ENCODE peak calls at places on chromosome 1, in five cellular contexts. T, N, G, C and Y are unnamed samples.

GRCh38 chr1:207181838-207182237 is 77.8 kb downstream of the C4BPA start:
- DNase-seq in G (no peak), N (no peak), C (no peak), T (no peak), Y (no peak)

GRCh38 chr1:226436855-226437491 is 29.1 kb upstream of the PARP1 start:
- DNase-seq in G (peak; percentile 47), N (no peak), C (no peak), T (no peak), Y (no peak)

GRCh38 chr1:202807926-202808757 is at the start of gene KDM5B:
- DNase-seq in T (peak; percentile 85), G (peak; percentile 71), C (peak; percentile 52), N (peak; percentile 40), Y (peak; percentile 82)

GRCh38 chr1:9561429-9561828 is 22.2 kb downstream of the SLC25A33 start:
- DNase-seq in N (no peak), C (no peak), G (peak; percentile 55), T (no peak), Y (peak; percentile 73)

GRCh38 chr1:13513885-13514546 is at the start of gene LRRC38:
- DNase-seq in G (no peak), C (no peak), N (no peak), T (peak; percentile 65), Y (peak; percentile 52)

GRCh38 chr1:40984066-40984465 is 4.6 kb downstream of the CTPS1 start:
- DNase-seq in T (no peak), C (no peak), N (no peak), G (no peak), Y (no peak)

GRCh38 chr1:27491748-27492700 is 2.1 kb upstream of the WASF2 start:
- DNase-seq in G (no peak), C (no peak), T (no peak), N (no peak), Y (no peak)

GRCh38 chr1:32622806-32623694 is 27.3 kb downstream of the ZBTB8OS start:
- DNase-seq in C (no peak), T (no peak), N (no peak), G (no peak), Y (no peak)

GRCh38 chr1:53076165-53076564 is 14.2 kb downstream of the PODN start:
- DNase-seq in T (no peak), C (no peak), N (no peak), G (no peak), Y (no peak)

GRCh38 chr1:11052839-11053757 is 6.1 kb upstream of the MASP2 start:
- DNase-seq in G (peak; percentile 46), C (no peak), N (no peak), T (no peak), Y (peak; percentile 52)

GRCh38 chr1:1578371-1578940 is 3.8 kb upstream of the SSU72 start:
- DNase-seq in N (no peak), G (no peak), T (no peak), C (no peak), Y (no peak)

GRCh38 chr1:52420713-52421112 is 16.3 kb downstream of the PRPF38A start:
- DNase-seq in T (no peak), N (no peak), C (no peak), G (no peak), Y (no peak)

GRCh38 chr1:11787804-11788436 is 17.8 kb downstream of the MTHFR start:
- DNase-seq in C (no peak), T (peak; percentile 1), N (no peak), G (no peak), Y (no peak)

GRCh38 chr1:234734864-234735263 is 124.9 kb upstream of the IRF2BP2 start:
- DNase-seq in C (no peak), N (no peak), T (no peak), G (peak; percentile 15), Y (no peak)

GRCh38 chr1:9685833-9686232 is 34.3 kb downstream of the PIK3CD start:
- DNase-seq in C (no peak), G (no peak), N (no peak), T (no peak), Y (no peak)

GRCh38 chr1:17759114-17759513 is 4.0 kb downstream of the ACTL8 start:
- DNase-seq in C (no peak), N (peak; percentile 22), T (no peak), G (no peak), Y (no peak)

GRCh38 chr1:245197911-245198379 is 43.2 kb downstream of the KIF26B start:
- DNase-seq in T (no peak), N (no peak), G (no peak), C (no peak), Y (no peak)

GRCh38 chr1:235011064-235011598 is 117.5 kb downstream of the TOMM20 start:
- DNase-seq in C (peak; percentile 21), T (no peak), N (no peak), G (no peak), Y (no peak)

GRCh38 chr1:106956721-106957120 is 99.8 kb upstream of the PRMT6 start:
- DNase-seq in N (no peak), C (no peak), T (no peak), G (no peak), Y (no peak)

GRCh38 chr1:245583575-245584330 is 429.0 kb downstream of the KIF26B start:
- DNase-seq in T (no peak), C (no peak), G (no peak), N (no peak), Y (no peak)

GRCh38 chr1:213953816-213954215 is 34.0 kb upstream of the PROX1 start:
- DNase-seq in N (no peak), G (no peak), C (no peak), T (no peak), Y (no peak)

GRCh38 chr1:31381394-31382287 is 8.8 kb upstream of the FABP3 start:
- DNase-seq in C (no peak), T (no peak), G (no peak), N (no peak), Y (no peak)

GRCh38 chr1:8371372-8371991 is 53.6 kb downstream of the SLC45A1 start:
- DNase-seq in G (no peak), C (no peak), N (no peak), T (no peak), Y (no peak)

GRCh38 chr1:63532727-63533126 is 9.4 kb downstream of the EFCAB7 start:
- DNase-seq in T (no peak), G (no peak), C (no peak), N (no peak), Y (no peak)

GRCh38 chr1:241208910-241209414 is 148.0 kb downstream of the RGS7 start:
- DNase-seq in G (no peak), N (no peak), C (no peak), T (no peak), Y (no peak)

GRCh38 chr1:89363638-89364536 is at the start of gene GBP6:
- DNase-seq in G (no peak), T (peak; percentile 6), C (no peak), N (no peak), Y (no peak)

GRCh38 chr1:64343105-64343960 is 126.6 kb upstream of the CACHD1 start:
- DNase-seq in C (no peak), G (no peak), N (peak; percentile 86), T (no peak), Y (peak; percentile 45)

GRCh38 chr1:225766967-225767413 is 10.6 kb upstream of the SRP9 start:
- DNase-seq in N (no peak), G (no peak), C (no peak), T (no peak), Y (no peak)

GRCh38 chr1:24886241-24886640 is 43.8 kb downstream of the RUNX3 start:
- DNase-seq in T (no peak), N (no peak), G (no peak), C (no peak), Y (no peak)

GRCh38 chr1:39694026-39694425 is 2.8 kb upstream of the HPCAL4 start:
- DNase-seq in C (no peak), N (no peak), G (no peak), T (no peak), Y (no peak)

DNA sequence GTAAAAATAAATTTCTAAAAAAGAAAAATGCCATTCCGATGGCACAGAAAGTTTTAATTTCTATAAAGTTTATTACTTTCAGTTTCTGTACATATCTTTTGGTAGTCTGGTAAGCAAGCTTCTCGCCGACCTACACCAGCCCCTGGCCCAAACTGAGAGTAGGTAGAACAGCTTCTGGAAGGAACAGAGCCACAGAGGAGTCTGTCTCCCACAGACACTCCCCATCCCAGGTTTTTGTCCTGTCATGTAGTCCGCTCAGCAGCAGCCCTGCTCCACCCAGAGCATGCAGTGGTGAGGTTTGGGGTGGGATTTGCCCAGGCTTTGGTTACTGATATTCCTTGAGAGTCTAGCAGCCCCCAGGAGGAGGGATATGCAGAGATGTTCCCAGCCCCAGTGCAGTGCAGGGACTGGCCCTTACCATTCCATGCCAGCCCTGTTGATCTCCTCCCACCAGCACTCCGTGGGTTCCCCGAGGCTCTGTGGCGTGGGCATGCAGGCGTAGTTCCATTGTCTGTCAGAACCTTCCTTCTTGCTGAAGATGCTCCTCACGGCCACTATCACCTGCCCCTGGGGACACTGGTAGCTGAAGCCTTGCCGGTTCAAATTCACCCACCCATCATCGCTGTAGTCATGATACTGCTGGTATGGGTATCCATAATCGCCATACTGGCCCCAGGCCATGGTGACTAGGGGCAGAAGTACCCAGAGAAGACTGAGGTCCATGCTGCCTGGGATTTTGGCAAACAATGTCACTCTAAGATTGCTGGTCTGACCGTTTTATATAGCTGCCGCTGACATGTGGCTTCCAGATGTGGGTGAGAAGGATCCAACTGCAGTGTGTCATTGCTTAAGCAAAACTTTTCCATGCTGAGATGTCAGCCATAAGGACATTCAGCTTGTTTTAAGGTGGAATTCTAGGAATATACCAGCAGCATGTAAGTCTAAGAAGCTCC is at the start of gene DPT:
- DNase-seq in N (no peak), T (no peak), C (no peak), G (no peak), Y (no peak)
- H3K4me3 ChIP-seq in N (no peak within 1 kb of the TSS), T (no peak within 1 kb of the TSS), C (no peak within 1 kb of the TSS), G (no peak within 1 kb of the TSS), Y (no peak within 1 kb of the TSS)

DNA sequence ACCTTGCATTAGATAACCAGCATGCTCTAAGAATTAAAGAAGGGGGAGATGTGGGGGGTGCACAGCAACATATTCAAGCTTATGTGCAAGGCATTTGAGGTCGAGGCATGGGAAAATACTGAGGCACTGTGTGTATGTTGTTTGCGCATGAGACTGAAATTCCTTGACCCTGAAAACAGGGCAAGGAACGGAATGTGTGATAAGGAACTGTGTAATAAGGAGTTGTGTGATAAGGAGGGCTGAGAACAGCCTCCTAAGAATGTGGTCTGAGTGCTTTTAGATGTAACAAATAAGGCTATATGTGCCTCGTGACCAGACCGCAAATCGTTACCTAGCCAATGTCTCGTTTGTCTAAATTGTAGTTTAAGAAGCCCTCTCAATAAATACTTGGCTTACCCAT is 26.5 kb upstream of the ITLN1 start:
- DNase-seq in N (no peak), T (no peak), G (peak; percentile 55), C (no peak), Y (no peak)
- H3K4me1 ChIP-seq in N (no peaks in the 10 kb centered on the region), T (no peaks in the 10 kb centered on the region), G (peaks cover 41% of the 10 kb centered on the region), C (no peaks in the 10 kb centered on the region), Y (no peaks in the 10 kb centered on the region)

GRCh38 chr1:82395450-82395849 is 594.7 kb downstream of the ADGRL2 start:
- DNase-seq in N (no peak), C (no peak), G (no peak), T (no peak), Y (no peak)
- H3K9me3 ChIP-seq in N (no peaks in the 10 kb centered on the region), C (no peaks in the 10 kb centered on the region), G (no peaks in the 10 kb centered on the region), T (no peaks in the 10 kb centered on the region), Y (no peaks in the 10 kb centered on the region)

DNA sequence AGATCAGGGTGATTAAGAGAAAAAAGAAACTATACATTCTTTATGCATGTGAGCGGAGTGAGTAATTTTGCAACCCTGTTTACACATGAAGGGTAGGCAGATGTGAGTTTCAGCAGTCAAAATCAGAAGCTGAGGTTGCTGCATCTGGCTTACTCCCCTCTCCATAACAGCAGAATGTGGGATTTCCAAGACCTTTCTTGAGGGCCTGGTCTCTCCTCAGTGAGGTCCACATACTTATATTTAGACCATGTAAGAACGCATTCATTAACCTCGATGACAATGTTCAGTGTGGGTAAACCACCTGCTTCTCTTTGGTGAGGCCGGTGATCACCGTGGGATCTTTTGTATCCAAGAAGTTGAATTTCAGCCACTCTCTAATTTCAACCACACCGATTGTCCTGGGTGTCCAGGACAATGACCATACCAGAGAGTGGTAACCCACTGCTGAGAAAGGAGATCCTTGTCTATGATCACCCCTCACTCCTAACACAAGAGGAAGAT is 18.7 kb upstream of the RAP1A start:
- DNase-seq in G (no peak), C (no peak), T (no peak), N (no peak), Y (no peak)
- H3K4me3 ChIP-seq in G (no peak overlapping the region), C (no peak overlapping the region), T (no peak overlapping the region), N (no peak overlapping the region), Y (no peak overlapping the region)